ENCODE peak calls at places on chromosomes 1 and 21, in ten cellular contexts. P is AG10803, C is bronchial epithelial cell, F is BE2C, S is cardiac muscle cell, L is lower lobe of right lung, R is epithelial cell of esophagus, V is tibial nerve, Z is body of pancreas, U is heart left ventricle. T is an unnamed sample.
A peak's percentile ranks its signal among the peaks of the same experiment; 100 is the strongest.

GRCh38 chr1:115952547-115952946 is 23.8 kb upstream of the SLC22A15 start:
- DNase-seq in U (no peak), S (no peak), F (no peak), R (peak; percentile 27), P (no peak), V (no peak), C (peak; percentile 26), L (no peak), Z (no peak), T (no peak)

GRCh38 chr1:20187103-20187812 is 940 bp upstream of the PLA2G2C start:
- DNase-seq in P (no peak), R (peak; percentile 19), L (peak; percentile 65), F (no peak), U (no peak), C (no peak), V (no peak), S (no peak), Z (peak; percentile 39), T (no peak)

GRCh38 chr1:174075245-174075692 is 53.1 kb upstream of the RC3H1 start:
- DNase-seq in P (no peak), U (no peak), S (no peak), L (no peak), Z (no peak), F (no peak), C (no peak), V (no peak), R (no peak), T (no peak)

GRCh38 chr1:3249236-3249845 is 180.3 kb downstream of the PRDM16 start:
- DNase-seq in P (no peak), C (no peak), R (no peak), V (no peak), S (no peak), L (no peak), U (no peak), F (no peak), Z (no peak), T (no peak)

GRCh38 chr21:40548134-40548533 is 298.8 kb downstream of the DSCAM start:
- DNase-seq in L (no peak), U (no peak), P (no peak), S (no peak), Z (no peak), F (no peak), R (no peak), V (no peak), C (no peak), T (no peak)

GRCh38 chr1:178954937-178955336 is 70.8 kb upstream of the FAM20B start:
- DNase-seq in C (no peak), Z (no peak), L (no peak), V (no peak), U (no peak), R (no peak), S (no peak), P (no peak), F (no peak), T (no peak)

GRCh38 chr1:157194739-157195520 is 56.7 kb upstream of the ETV3 start:
- DNase-seq in U (no peak), R (no peak), Z (no peak), F (no peak), L (no peak), V (no peak), C (no peak), P (no peak), S (no peak), T (no peak)

GRCh38 chr1:194975913-194976312 is 1632.3 kb downstream of the KCNT2 start:
- DNase-seq in C (peak; percentile 72), Z (no peak), U (no peak), R (peak; percentile 61), P (no peak), V (no peak), F (no peak), S (no peak), L (no peak), T (no peak)

GRCh38 chr1:43275826-43276620 is 6.2 kb downstream of the TMEM125 start:
- DNase-seq in L (peak; percentile 24), U (no peak), S (no peak), F (no peak), R (no peak), Z (no peak), C (no peak), V (no peak), P (no peak), T (no peak)

GRCh38 chr1:38804062-38804886 is 55.3 kb downstream of the RRAGC start:
- DNase-seq in Z (no peak), V (no peak), P (no peak), U (no peak), L (no peak), C (no peak), F (no peak), S (peak; percentile 53), R (no peak), T (no peak)

DNA sequence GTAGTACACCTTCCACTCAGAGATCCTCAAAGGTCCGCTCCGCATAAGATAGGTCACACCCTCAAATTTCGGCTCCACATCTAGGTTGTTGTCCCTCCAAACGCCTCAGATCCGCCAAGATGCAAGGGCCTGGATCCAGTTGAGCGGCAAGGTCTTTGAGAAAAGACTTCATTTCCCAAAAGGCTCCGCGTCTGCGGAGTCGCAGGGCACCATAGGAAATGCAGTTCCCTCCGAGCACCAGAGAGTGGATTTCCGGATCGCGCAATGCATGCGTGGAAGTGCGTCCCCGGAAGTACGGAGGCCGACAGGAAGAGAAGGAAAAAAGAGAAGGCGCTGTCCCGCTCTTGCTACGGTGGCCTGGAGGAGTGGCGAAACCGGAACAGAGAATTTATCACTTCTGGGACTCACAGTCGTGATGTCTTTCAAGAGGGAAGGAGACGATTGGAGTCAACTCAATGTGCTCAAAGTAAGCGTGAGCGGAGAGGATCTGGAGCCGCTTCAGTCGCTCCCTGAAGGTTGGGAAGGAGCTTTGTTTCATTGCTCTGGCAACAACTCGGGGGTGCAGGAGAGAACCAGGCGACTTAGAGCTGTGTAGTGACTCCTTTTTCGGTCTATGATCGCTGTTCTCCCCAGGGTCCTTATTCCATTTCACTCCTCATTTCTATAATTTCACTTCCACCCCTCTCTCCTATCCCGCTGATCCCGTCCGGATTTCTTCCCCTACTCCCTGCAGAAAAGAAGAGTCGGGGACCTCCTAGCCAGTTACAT is at the start of the genes LYSMD1 and SCNM1:
- DNase-seq in U (peak; percentile 98), P (peak; percentile 99), V (peak; percentile 98), S (peak; percentile 97), L (peak; percentile 97), C (peak; percentile 95), R (peak; percentile 99), F (peak; percentile 95), Z (peak; percentile 98), T (peak; percentile 99)
- TF ChIP-seq CTCF in U (no peak), P (peak; percentile 15), V (peak; percentile 78), S (no peak), L (no peak), C (no peak), R (no peak), F (no peak), Z (peak; percentile 38), T (no peak)

GRCh38 chr21:36477001-36477400 is 2.9 kb downstream of the CLDN14 start:
- DNase-seq in S (peak; percentile 75), P (no peak), R (no peak), V (no peak), L (no peak), U (no peak), F (no peak), Z (no peak), C (no peak), T (no peak)
- H3K4me3 ChIP-seq in S (no peak overlapping the region), P (no peak overlapping the region), R (no peak overlapping the region), V (no peak overlapping the region), L (no peak overlapping the region), U (no peak overlapping the region), F (no peak overlapping the region), Z (no peak overlapping the region), C (no peak overlapping the region), T (no peak overlapping the region)

GRCh38 chr1:175193339-175193950 is 869 bp upstream of the KIAA0040 start:
- DNase-seq in F (no peak), V (no peak), U (no peak), L (no peak), P (no peak), C (peak; percentile 58), Z (no peak), R (peak; percentile 29), S (no peak), T (peak; percentile 8)

GRCh38 chr1:175195281-175195680 is 2.7 kb upstream of the KIAA0040 start:
- DNase-seq in U (no peak), R (no peak), P (no peak), L (no peak), V (no peak), C (no peak), S (no peak), F (no peak), Z (no peak), T (no peak)

GRCh38 chr1:175191654-175192053 is 922 bp downstream of the KIAA0040 start:
- DNase-seq in S (no peak), R (peak; percentile 39), U (no peak), Z (no peak), C (peak; percentile 28), V (peak; percentile 23), L (no peak), F (no peak), P (peak; percentile 13), T (peak; percentile 10)

GRCh38 chr1:175192111-175192629 is 406 bp downstream of the KIAA0040 start:
- DNase-seq in V (peak; percentile 66), R (peak; percentile 48), C (peak; percentile 49), S (peak; percentile 48), U (peak; percentile 78), P (no peak), F (no peak), Z (peak; percentile 86), L (peak; percentile 75), T (peak; percentile 11)

GRCh38 chr1:175192630-175193338 is at the start of gene KIAA0040:
- DNase-seq in C (peak; percentile 70), L (peak; percentile 86), V (peak; percentile 56), U (peak; percentile 86), P (peak; percentile 17), Z (peak; percentile 89), F (peak; percentile 41), R (peak; percentile 76), S (peak; percentile 73), T (peak; percentile 64)
- TF ChIP-seq CTCF in C (peak; percentile 29), L (peak; percentile 28), V (peak; percentile 24), U (no peak), P (peak; percentile 11), Z (peak; percentile 27), F (no peak), R (no peak), S (no peak), T (no peak)

GRCh38 chr1:67338642-67339041 is 31.0 kb downstream of the IL12RB2 start:
- DNase-seq in V (no peak), C (peak; percentile 40), L (no peak), F (no peak), P (no peak), Z (no peak), U (no peak), R (peak; percentile 29), S (no peak), T (no peak)

GRCh38 chr1:67342002-67342890 is 34.6 kb downstream of the IL12RB2 start:
- DNase-seq in P (no peak), C (no peak), Z (no peak), R (no peak), V (no peak), L (no peak), U (no peak), F (no peak), S (no peak), T (no peak)

GRCh38 chr1:67336783-67337182 is 29.1 kb downstream of the IL12RB2 start:
- DNase-seq in P (no peak), C (no peak), V (no peak), R (no peak), U (no peak), F (no peak), L (no peak), Z (no peak), S (peak; percentile 69), T (no peak)

GRCh38 chr1:67336157-67336556 is 28.5 kb downstream of the IL12RB2 start:
- DNase-seq in Z (no peak), V (no peak), P (no peak), U (no peak), R (no peak), S (no peak), L (no peak), C (no peak), F (no peak), T (no peak)

GRCh38 chr1:67339623-67340343 is 32.1 kb downstream of the IL12RB2 start:
- DNase-seq in Z (no peak), C (peak; percentile 92), L (no peak), R (peak; percentile 89), P (peak; percentile 63), U (no peak), V (no peak), S (no peak), F (no peak), T (peak; percentile 5)
- H3K4me3 ChIP-seq in Z (no peak overlapping the region), C (no peak overlapping the region), L (no peak overlapping the region), R (no peak overlapping the region), P (no peak overlapping the region), U (no peak overlapping the region), V (no peak overlapping the region), S (no peak overlapping the region), F (no peak overlapping the region), T (no peak overlapping the region)

T was measured in NB4.